ENCODE peak calls at places on chromosomes 16 and 17, in five cellular contexts. J is ovary; D is mammary epithelial cell; O is psoas muscle; K is effector memory CD4-positive, alpha-beta T cell. T is an unnamed sample.

GRCh38 chr16:65480276-65480675 is 358.4 kb upstream of the CDH11 start:
- DNase-seq in O (no peak), K (no peak), J (no peak), D (no peak), T (no peak)

GRCh38 chr17:68498479-68499326 is 13.5 kb upstream of the PRKAR1A start:
- DNase-seq in K (no peak), O (no peak), D (no peak), J (peak), T (no peak)

GRCh38 chr16:78286076-78286475 is 186.6 kb downstream of the WWOX start:
- DNase-seq in J (no peak), D (no peak), K (no peak), O (no peak), T (no peak)

GRCh38 chr17:43784628-43785101 is 4.4 kb downstream of the CFAP97D1 start:
- DNase-seq in K (no peak), O (no peak), J (no peak), D (peak), T (no peak)

GRCh38 chr16:56428087-56428486 is 2.7 kb upstream of the AMFR start:
- DNase-seq in D (no peak), K (no peak), O (no peak), J (no peak), T (no peak)

GRCh38 chr17:33889766-33890165 is 365.3 kb upstream of the CCL2 start:
- DNase-seq in J (no peak), O (no peak), D (no peak), K (no peak), T (no peak)

GRCh38 chr16:79261461-79261860 is 339.1 kb downstream of the MAF start:
- DNase-seq in J (peak), K (no peak), D (no peak), O (peak), T (peak)

GRCh38 chr17:40696651-40697072 is 6.9 kb downstream of the KRT24 start:
- DNase-seq in J (no peak), K (no peak), O (no peak), D (peak), T (no peak)

GRCh38 chr16:8678068-8678927 is 3.9 kb downstream of the ABAT start:
- DNase-seq in K (no peak), J (no peak), O (no peak), D (peak), T (no peak)

GRCh38 chr17:6491071-6491700 is 46.9 kb downstream of the PIMREG start:
- DNase-seq in O (peak), J (peak), K (no peak), D (no peak), T (no peak)

GRCh38 chr16:468072-468821 is 42.8 kb downstream of the RAB11FIP3 start:
- DNase-seq in O (no peak), D (no peak), K (no peak), J (no peak), T (no peak)

GRCh38 chr16:72947379-72948237 is 100.3 kb downstream of the ZFHX3 start:
- DNase-seq in O (peak), D (no peak), K (no peak), J (no peak), T (no peak)

GRCh38 chr16:54152362-54153239 is 134.0 kb downstream of the IRX3 start:
- DNase-seq in O (no peak), D (no peak), K (no peak), J (no peak), T (no peak)

GRCh38 chr17:79287743-79288142 is 213.1 kb downstream of the ENGASE start:
- DNase-seq in K (no peak), J (no peak), D (no peak), O (no peak), T (no peak)
- H3K4me3 ChIP-seq in K (no peak), J (no peak), D (no peak), O (no peak), T (no peak)

GRCh38 chr17:32265192-32265895 is at the start of gene RHBDL3:
- DNase-seq in O (no peak), D (no peak), J (peak), K (no peak), T (no peak)
- H3K4me3 ChIP-seq in O (peak), D (peak), J (peak), K (peak), T (peak)

GRCh38 chr17:55785181-55785580 is 34.3 kb downstream of the PCTP start:
- DNase-seq in D (no peak), J (no peak), K (no peak), O (no peak), T (no peak)
- H3K4me3 ChIP-seq in D (no peak), J (no peak), K (no peak), O (no peak), T (no peak)

GRCh38 chr17:36197389-36197708 is 791 bp upstream of the CCL3L1 start:
- DNase-seq in O (no peak), K (no peak), D (no peak), J (no peak), T (no peak)
- H3K4me3 ChIP-seq in O (no peak), K (no peak), D (no peak), J (no peak), T (no peak)

GRCh38 chr17:17685775-17686291 is 4.6 kb downstream of the RAI1 start:
- DNase-seq in O (no peak), J (peak), K (no peak), D (peak), T (no peak)
- H3K4me3 ChIP-seq in O (no peak), J (no peak), K (no peak), D (peak), T (no peak)

GRCh38 chr17:72110231-72110952 is 10.4 kb upstream of the SOX9 start:
- DNase-seq in K (no peak), J (no peak), D (peak), O (no peak), T (no peak)
- H3K4me3 ChIP-seq in K (no peak), J (no peak), D (no peak), O (no peak), T (no peak)

GRCh38 chr17:2931426-2931825 is 132.0 kb downstream of the OR1D5 start:
- DNase-seq in D (no peak), K (no peak), J (no peak), O (no peak), T (peak)

GRCh38 chr17:2935622-2936021 is 127.8 kb downstream of the OR1D5 start:
- DNase-seq in K (no peak), J (no peak), O (no peak), D (no peak), T (no peak)

GRCh38 chr17:2932946-2933345 is 130.5 kb downstream of the OR1D5 start:
- DNase-seq in J (no peak), O (no peak), K (no peak), D (no peak), T (no peak)

GRCh38 chr17:2931901-2932300 is 131.5 kb downstream of the OR1D5 start:
- DNase-seq in D (no peak), K (no peak), O (no peak), J (no peak), T (no peak)

GRCh38 chr17:2933606-2934005 is 129.8 kb downstream of the OR1D5 start:
- DNase-seq in O (no peak), K (no peak), J (no peak), D (no peak), T (no peak)
- H3K4me3 ChIP-seq in O (no peak), K (no peak), J (no peak), D (no peak), T (no peak)

GRCh38 chr16:57837305-57838125 is 35.2 kb upstream of the KIFC3 start:
- DNase-seq in J (no peak), D (no peak), O (no peak), K (no peak), T (no peak)
- H3K4me3 ChIP-seq in J (no peak), D (no peak), O (no peak), K (no peak), T (no peak)

GRCh38 chr17:4539576-4540223 is 15.5 kb downstream of the MYBBP1A start:
- DNase-seq in D (no peak), J (no peak), O (no peak), K (no peak), T (no peak)

GRCh38 chr17:4540224-4541040 is 14.8 kb downstream of the MYBBP1A start:
- DNase-seq in O (no peak), K (no peak), J (peak), D (no peak), T (no peak)

GRCh38 chr17:4537451-4538235 is 17.5 kb downstream of the MYBBP1A start:
- DNase-seq in D (no peak), O (peak), J (peak), K (no peak), T (no peak)

GRCh38 chr17:4538236-4539002 is 16.8 kb downstream of the MYBBP1A start:
- DNase-seq in O (no peak), D (no peak), J (peak), K (no peak), T (no peak)

DNA sequence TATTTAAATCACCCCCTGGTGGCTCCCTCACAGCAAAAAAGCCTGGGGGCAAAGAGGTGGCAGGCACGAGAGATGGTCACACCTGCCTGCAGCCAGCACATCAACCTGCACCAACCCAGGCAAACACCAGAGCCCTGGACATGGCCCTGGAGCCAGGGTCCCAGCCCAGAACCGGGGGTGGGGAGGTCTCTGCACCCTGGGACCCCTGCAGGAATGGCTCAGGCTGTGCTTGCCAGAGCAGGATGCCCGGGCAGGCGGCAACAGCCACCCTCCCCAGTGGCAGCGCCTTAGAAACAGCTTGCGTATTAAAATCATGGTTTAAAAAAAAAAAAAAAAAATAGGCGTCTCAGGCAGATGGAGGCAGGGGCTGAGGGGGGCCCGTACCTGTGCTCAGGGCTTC is 16.2 kb downstream of the MYBBP1A start:
- DNase-seq in O (no peak), J (no peak), K (no peak), D (no peak), T (no peak)
- H3K4me3 ChIP-seq in O (no peak), J (no peak), K (no peak), D (no peak), T (no peak)